ENCODE peak calls at places on chromosomes 6 and 20, in five cellular contexts. V, Z, X, M and K are unnamed samples.

GRCh38 chr20:44658810-44659209 is 7.3 kb upstream of the ADA start:
- DNase-seq in V (no peak), Z (no peak), X (no peak), M (no peak), K (no peak)

GRCh38 chr20:46222521-46223007 is 85.7 kb downstream of the CDH22 start:
- DNase-seq in V (no peak), Z (no peak), X (no peak), M (no peak), K (no peak)

GRCh38 chr6:52573295-52573694 is 3.6 kb downstream of the TRAM2 start:
- DNase-seq in V (no peak), Z (peak; percentile 61), X (no peak), M (no peak), K (no peak)

GRCh38 chr6:15444881-15445280 is 199.0 kb downstream of the JARID2 start:
- DNase-seq in V (no peak), Z (no peak), X (no peak), M (no peak), K (no peak)

GRCh38 chr6:606829-607379 is 50.0 kb downstream of the HUS1B start:
- DNase-seq in V (no peak), Z (no peak), X (no peak), M (no peak), K (no peak)

GRCh38 chr20:44071526-44072111 is 115.4 kb downstream of the JPH2 start:
- DNase-seq in V (no peak), Z (no peak), X (no peak), M (no peak), K (no peak)

GRCh38 chr6:2351807-2352431 is 106.5 kb upstream of the GMDS start:
- DNase-seq in V (no peak), Z (peak; percentile 81), X (peak; percentile 34), M (no peak), K (no peak)

GRCh38 chr20:48674461-48674860 is 153.3 kb downstream of the PREX1 start:
- DNase-seq in V (no peak), Z (no peak), X (no peak), M (no peak), K (no peak)

GRCh38 chr6:140669321-140669720 is 1294.9 kb upstream of the CITED2 start:
- DNase-seq in V (no peak), Z (peak; percentile 26), X (no peak), M (no peak), K (no peak)

GRCh38 chr6:126232671-126233070 is 107.2 kb upstream of the CENPW start:
- DNase-seq in V (no peak), Z (no peak), X (no peak), M (no peak), K (no peak)

GRCh38 chr6:47188588-47189021 is 121.1 kb downstream of the TNFRSF21 start:
- DNase-seq in V (no peak), Z (peak; percentile 71), X (no peak), M (no peak), K (no peak)

GRCh38 chr20:25044660-25045342 is 13.1 kb downstream of the ACSS1 start:
- DNase-seq in V (no peak), Z (no peak), X (no peak), M (no peak), K (no peak)

GRCh38 chr20:48025061-48025515 is 239.8 kb upstream of the SULF2 start:
- DNase-seq in V (no peak), Z (peak; percentile 92), X (no peak), M (no peak), K (peak; percentile 29)

GRCh38 chr6:142796024-142796423 is 149.0 kb downstream of the HIVEP2 start:
- DNase-seq in V (no peak), Z (no peak), X (no peak), M (no peak), K (no peak)

GRCh38 chr6:141077355-141078333 is 1055.1 kb upstream of the GJE1 start:
- DNase-seq in V (no peak), Z (peak; percentile 3), X (no peak), M (no peak), K (no peak)

GRCh38 chr20:21396921-21397340 is 395 bp downstream of the NKX2-4 start:
- DNase-seq in V (no peak), Z (peak; percentile 58), X (no peak), M (no peak), K (no peak)

GRCh38 chr20:19757487-19757972 is 528 bp upstream of the RIN2 start:
- DNase-seq in V (no peak), Z (peak; percentile 89), X (peak; percentile 45), M (no peak), K (peak; percentile 23)

GRCh38 chr20:61682114-61682997 is 383.3 kb downstream of the TAF4 start:
- DNase-seq in V (no peak), Z (no peak), X (no peak), M (no peak), K (no peak)

GRCh38 chr6:133774356-133774755 is 114.6 kb upstream of the TCF21 start:
- DNase-seq in V (no peak), Z (peak; percentile 85), X (no peak), M (no peak), K (no peak)

GRCh38 chr6:33429745-33430042 is 9.8 kb downstream of the SYNGAP1 start:
- DNase-seq in V (no peak), Z (no peak), X (no peak), M (no peak), K (no peak)

GRCh38 chr20:1803216-1804128 is 91.7 kb upstream of the SIRPA start:
- DNase-seq in V (no peak), Z (peak; percentile 86), X (no peak), M (peak; percentile 18), K (no peak)

GRCh38 chr6:34319471-34319885 is 70.7 kb upstream of the SMIM29 start:
- DNase-seq in V (no peak), Z (no peak), X (no peak), M (no peak), K (no peak)

GRCh38 chr6:10315631-10316145 is 99.2 kb downstream of the TFAP2A start:
- DNase-seq in V (no peak), Z (no peak), X (no peak), M (no peak), K (no peak)

GRCh38 chr20:62359491-62360121 is 7.5 kb downstream of the LAMA5 start:
- DNase-seq in V (no peak), Z (peak; percentile 65), X (no peak), M (no peak), K (no peak)

GRCh38 chr6:168015492-168016175 is 18.2 kb downstream of the KIF25 start:
- DNase-seq in V (no peak), Z (no peak), X (no peak), M (no peak), K (peak; percentile 75)

GRCh38 chr6:41940759-41941279 is 789 bp downstream of the CCND3 start:
- DNase-seq in V (peak; percentile 26), Z (peak; percentile 74), X (no peak), M (no peak), K (no peak)

GRCh38 chr20:34834459-34834893 is 9.0 kb upstream of the NCOA6 start:
- DNase-seq in V (no peak), Z (peak; percentile 58), X (no peak), M (no peak), K (no peak)

GRCh38 chr20:15895126-15895525 is 678.1 kb downstream of the KIF16B start:
- DNase-seq in V (no peak), Z (peak; percentile 18), X (no peak), M (no peak), K (no peak)

GRCh38 chr6:116010400-116011095 is 50.1 kb downstream of the FRK start:
- DNase-seq in V (peak; percentile 1), Z (peak; percentile 81), X (peak; percentile 39), M (peak; percentile 30), K (peak; percentile 49)

GRCh38 chr6:69914015-69914485 is 47.7 kb downstream of the COL19A1 start:
- DNase-seq in V (no peak), Z (no peak), X (no peak), M (no peak), K (no peak)

GRCh38 chr6:37371158-37372083 is 17.6 kb downstream of the RNF8 start:
- DNase-seq in V (no peak), Z (no peak), X (no peak), M (no peak), K (no peak)